ENCODE peak calls at places on chromosome 13, in eight cellular contexts. X is PC-9, M is uterus, O is OCI-LY7, V is heart right ventricle, B is psoas muscle, Q is GM12878, Y is thoracic aorta. D is an unnamed sample.

GRCh38 chr13:42970824-42971669 is 21.0 kb downstream of the EPSTI1 start:
- DNase-seq in M (no peak), Q (no peak), Y (no peak), X (no peak), O (peak; percentile 65), B (no peak), V (no peak), D (no peak)

GRCh38 chr13:106534844-106535551 is 464 bp downstream of the EFNB2 start:
- DNase-seq in M (peak; percentile 24), B (peak; percentile 72), V (no peak), O (peak; percentile 4), X (no peak), Q (no peak), Y (no peak), D (peak; percentile 17)

GRCh38 chr13:111914241-111915103 is 152.5 kb upstream of the SOX1 start:
- DNase-seq in Y (no peak), O (no peak), B (no peak), Q (no peak), X (no peak), M (no peak), V (no peak), D (no peak)

GRCh38 chr13:44159633-44160279 is 213.9 kb upstream of the SERP2 start:
- DNase-seq in B (no peak), Y (no peak), X (peak; percentile 92), Q (no peak), O (no peak), M (no peak), V (no peak), D (no peak)

GRCh38 chr13:19957320-19958118 is 1.0 kb upstream of the ZMYM2 start:
- DNase-seq in Y (peak; percentile 34), O (peak; percentile 75), M (peak; percentile 76), V (peak; percentile 85), Q (peak; percentile 60), B (peak; percentile 82), X (peak; percentile 49), D (peak; percentile 66)

GRCh38 chr13:43373400-43373799 is 350.0 kb downstream of the DNAJC15 start:
- DNase-seq in B (no peak), V (no peak), Q (no peak), Y (no peak), X (no peak), M (no peak), O (no peak), D (no peak)

GRCh38 chr13:76266566-76266965 is 619.6 kb downstream of the KCTD12 start:
- DNase-seq in Y (no peak), Q (no peak), X (no peak), O (no peak), B (no peak), M (no peak), V (no peak), D (no peak)

GRCh38 chr13:41751734-41752445 is 209.0 kb downstream of the VWA8 start:
- DNase-seq in Y (no peak), B (no peak), V (no peak), X (no peak), O (no peak), Q (no peak), M (no peak), D (no peak)

GRCh38 chr13:75310005-75310580 is 171.9 kb downstream of the TBC1D4 start:
- DNase-seq in B (no peak), X (no peak), M (no peak), V (no peak), Y (no peak), Q (no peak), O (no peak), D (no peak)

GRCh38 chr13:77533875-77534788 is 1.4 kb upstream of the SCEL start:
- DNase-seq in V (no peak), M (no peak), O (no peak), B (no peak), Y (no peak), X (no peak), Q (no peak), D (no peak)

GRCh38 chr13:29369060-29369743 is 226.3 kb downstream of the SLC7A1 start:
- DNase-seq in V (no peak), X (peak; percentile 39), M (no peak), Q (peak; percentile 12), B (no peak), Y (no peak), O (peak; percentile 75), D (no peak)

GRCh38 chr13:27170521-27171243 is 929 bp downstream of the USP12 start:
- DNase-seq in V (peak; percentile 38), M (peak; percentile 46), Y (no peak), X (peak; percentile 49), Q (no peak), B (peak; percentile 70), O (peak; percentile 50), D (peak; percentile 36)

GRCh38 chr13:65990684-65991083 is 1239.5 kb downstream of the PCDH9 start:
- DNase-seq in M (no peak), Y (no peak), O (no peak), B (no peak), V (no peak), X (no peak), Q (no peak), D (no peak)

GRCh38 chr13:74210693-74211393 is 76.6 kb upstream of the KLF12 start:
- DNase-seq in M (no peak), X (no peak), O (no peak), Y (peak; percentile 32), B (no peak), Q (no peak), V (no peak), D (no peak)
- H3K4me3 ChIP-seq in M (no peak overlapping the region), X (no peak overlapping the region), O (no peak overlapping the region), Y (peak overlapping the region; percentile 45), B (no peak overlapping the region), Q (no peak overlapping the region), V (no peak overlapping the region), D (no peak overlapping the region)

DNA sequence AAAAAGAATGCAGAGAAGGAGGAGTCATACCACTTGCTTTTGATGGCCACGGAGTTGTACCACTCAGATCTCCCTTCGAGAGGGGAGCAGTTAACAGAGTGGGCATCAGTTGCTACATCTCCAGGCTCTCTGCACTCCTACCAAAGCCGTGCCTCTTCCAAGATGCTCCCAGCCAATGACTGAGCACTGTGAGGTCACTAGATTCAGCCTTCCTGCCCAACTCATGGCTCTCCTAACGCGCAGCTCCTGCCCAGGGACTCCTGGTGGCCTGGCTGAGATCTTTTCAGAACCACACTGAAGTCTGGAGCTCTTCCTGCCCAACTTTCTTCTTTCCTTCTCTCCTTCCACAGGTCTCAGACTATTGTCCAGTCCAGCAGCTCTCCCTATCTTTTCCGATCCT is 66.7 kb downstream of the LHFPL6 start:
- DNase-seq in V (no peak), O (no peak), B (no peak), Y (no peak), X (no peak), Q (no peak), M (no peak), D (no peak)
- TF ChIP-seq CTCF in V (no peak), O (no peak), B (no peak), Y (no peak), X (no peak), Q (no peak), M (no peak), D (no peak)

DNA sequence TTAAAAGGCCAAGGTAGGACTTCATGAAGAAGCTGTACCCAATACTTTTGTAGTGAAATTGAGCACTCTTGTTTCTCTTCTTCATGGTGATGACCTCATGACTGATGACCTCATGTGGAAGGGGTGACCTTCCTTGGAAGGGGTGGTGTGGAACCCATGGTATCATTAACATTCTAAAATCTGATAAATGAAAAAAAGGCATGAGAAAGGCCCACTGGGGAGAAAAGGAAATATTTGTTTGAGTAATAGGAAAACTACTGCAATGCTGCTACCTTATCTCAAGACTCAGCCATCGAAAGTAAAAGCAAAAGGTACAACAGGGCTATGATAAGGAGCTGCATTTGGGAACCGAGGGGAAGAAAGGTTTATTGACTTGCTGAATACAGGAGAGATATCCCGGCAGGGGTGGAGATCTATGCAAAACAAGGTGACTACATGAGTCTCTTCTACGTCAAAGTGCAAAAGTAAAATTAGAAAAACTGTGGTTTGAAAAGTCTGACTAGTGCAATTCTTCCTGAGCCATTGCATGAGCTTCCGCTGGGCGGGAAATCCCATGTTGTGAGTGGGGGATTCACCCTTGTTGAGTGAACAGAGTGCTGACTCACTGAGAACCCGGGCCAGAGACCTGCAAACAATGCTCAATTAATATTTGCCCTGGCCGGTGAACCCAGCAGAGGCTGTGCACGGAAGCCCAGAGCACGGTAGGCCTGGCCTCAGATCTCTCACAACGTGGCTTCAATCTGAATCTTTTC is 138.9 kb upstream of the RFC3 start:
- DNase-seq in Y (peak; percentile 6), V (peak; percentile 75), Q (peak; percentile 98), B (peak; percentile 51), O (no peak), X (peak; percentile 48), M (peak; percentile 38), D (peak; percentile 29)
- H3K27ac ChIP-seq in Y (no peak overlapping the region), V (peak overlapping the region; percentile 34), Q (peak overlapping the region; percentile 95), B (no peak overlapping the region), O (no peak overlapping the region), X (peak overlapping the region; percentile 50), M (no peak overlapping the region), D (peak overlapping the region; percentile 58)

GRCh38 chr13:114111577-114111976 is 20.8 kb downstream of the RASA3 start:
- DNase-seq in O (no peak), B (peak; percentile 38), Q (no peak), Y (no peak), V (no peak), X (no peak), M (no peak), D (no peak)

GRCh38 chr13:114110091-114110829 is 22.2 kb downstream of the RASA3 start:
- DNase-seq in Y (no peak), O (peak; percentile 84), Q (no peak), V (no peak), M (peak; percentile 20), B (peak; percentile 73), X (no peak), D (no peak)

GRCh38 chr13:114108141-114108761 is 24.2 kb downstream of the RASA3 start:
- DNase-seq in X (no peak), Y (no peak), B (peak; percentile 46), M (peak; percentile 13), Q (no peak), O (no peak), V (no peak), D (no peak)

GRCh38 chr13:114108894-114109293 is 23.5 kb downstream of the RASA3 start:
- DNase-seq in M (peak; percentile 10), Y (no peak), X (no peak), Q (no peak), V (no peak), O (no peak), B (peak; percentile 44), D (no peak)

GRCh38 chr13:114109646-114110045 is 22.8 kb downstream of the RASA3 start:
- DNase-seq in X (no peak), O (no peak), Y (no peak), B (peak; percentile 81), Q (no peak), M (peak; percentile 28), V (no peak), D (no peak)
- H3K4me3 ChIP-seq in X (no peak overlapping the region), O (no peak overlapping the region), Y (no peak overlapping the region), B (no peak overlapping the region), Q (no peak overlapping the region), M (no peak overlapping the region), V (no peak overlapping the region), D (no peak overlapping the region)

DNA sequence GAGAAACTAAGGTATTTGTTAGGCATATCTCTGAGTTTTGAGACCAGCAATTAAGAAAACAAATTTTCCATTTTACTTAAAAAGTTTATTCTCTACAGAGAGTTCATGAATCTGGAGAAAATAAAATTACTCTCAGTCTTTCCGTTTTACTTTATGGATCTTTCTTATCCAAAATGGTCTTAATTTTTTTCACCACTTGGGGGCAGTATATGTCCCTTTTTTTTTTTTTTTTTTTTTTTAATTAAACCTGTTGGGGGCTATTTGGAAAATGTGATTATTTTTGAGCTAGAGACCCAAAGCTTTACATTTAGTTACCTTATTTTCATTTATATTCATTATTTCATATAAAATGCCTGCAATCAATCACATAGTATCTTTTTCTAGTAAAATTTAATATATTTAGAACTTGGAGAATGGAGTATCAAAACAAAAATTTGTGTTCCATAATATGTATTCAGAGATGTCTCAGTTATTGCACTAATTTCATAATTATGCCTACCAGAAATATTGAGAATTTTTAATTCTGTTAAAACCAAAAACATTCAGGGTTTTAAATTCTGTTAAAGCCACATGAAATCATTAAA is 27.1 kb downstream of the PIBF1 start:
- DNase-seq in V (no peak), M (no peak), Q (no peak), O (peak; percentile 39), B (no peak), X (no peak), Y (no peak), D (no peak)
- TF ChIP-seq CTCF in V (peak; percentile 71), M (no peak), Q (peak; percentile 48), O (peak; percentile 87), B (peak; percentile 66), X (peak; percentile 84), Y (peak; percentile 43), D (peak; percentile 68)

D was measured in left ventricle myocardium inferior.